ENCODE peak calls at places on chromosomes 5 and 9, in four cellular contexts. One of them, this sample, is unnamed.

GRCh38 chr5:132873119-132873929 is at the start of gene LEAP2:
- DNase-seq in WTC11: no peak
- DNase-seq in K562: no peak
- DNase-seq in HepG2: peak; percentile 95
- DNase-seq in this sample: no peak

GRCh38 chr5:1188464-1188863 is 12.9 kb upstream of the SLC6A19 start:
- DNase-seq in WTC11: no peak
- DNase-seq in K562: no peak
- DNase-seq in HepG2: no peak
- DNase-seq in this sample: no peak

GRCh38 chr5:165620394-165620793 is 2115.0 kb downstream of the MAT2B start:
- DNase-seq in WTC11: no peak
- DNase-seq in K562: no peak
- DNase-seq in HepG2: no peak
- DNase-seq in this sample: no peak

GRCh38 chr5:80654391-80655230 is at the start of the genes DHFR and MSH3:
- DNase-seq in WTC11: peak; percentile 87
- DNase-seq in K562: peak; percentile 96
- DNase-seq in HepG2: peak; percentile 90
- DNase-seq in this sample: peak; percentile 81

GRCh38 chr9:92609142-92609500 is 60.8 kb downstream of the IPPK start:
- DNase-seq in WTC11: no peak
- DNase-seq in K562: no peak
- DNase-seq in HepG2: no peak
- DNase-seq in this sample: no peak

GRCh38 chr9:122332083-122332482 is 38.7 kb upstream of the PTGS1 start:
- DNase-seq in WTC11: no peak
- DNase-seq in K562: peak; percentile 80
- DNase-seq in HepG2: no peak
- DNase-seq in this sample: no peak

GRCh38 chr9:125472926-125473701 is 211.5 kb downstream of the GAPVD1 start:
- DNase-seq in WTC11: peak; percentile 45
- DNase-seq in K562: peak; percentile 62
- DNase-seq in HepG2: peak; percentile 76
- DNase-seq in this sample: no peak

GRCh38 chr5:159864885-159865622 is 51.2 kb upstream of the ADRA1B start:
- DNase-seq in WTC11: no peak
- DNase-seq in K562: no peak
- DNase-seq in HepG2: no peak
- DNase-seq in this sample: peak; percentile 9

GRCh38 chr5:147746986-147747385 is 35.5 kb downstream of the JAKMIP2 start:
- DNase-seq in WTC11: no peak
- DNase-seq in K562: no peak
- DNase-seq in HepG2: no peak
- DNase-seq in this sample: no peak

GRCh38 chr9:122216138-122216797 is 12.5 kb downstream of the LHX6 start:
- DNase-seq in WTC11: no peak
- DNase-seq in K562: no peak
- DNase-seq in HepG2: no peak
- DNase-seq in this sample: no peak

GRCh38 chr9:137256839-137257238 is 1.7 kb downstream of the NELFB start:
- DNase-seq in WTC11: no peak
- DNase-seq in K562: no peak
- DNase-seq in HepG2: no peak
- DNase-seq in this sample: no peak

GRCh38 chr5:54764691-54765090 is 220.7 kb downstream of the ESM1 start:
- DNase-seq in WTC11: no peak
- DNase-seq in K562: no peak
- DNase-seq in HepG2: no peak
- DNase-seq in this sample: no peak

GRCh38 chr5:23257656-23258055 is 249.8 kb upstream of the PRDM9 start:
- DNase-seq in WTC11: no peak
- DNase-seq in K562: no peak
- DNase-seq in HepG2: no peak
- DNase-seq in this sample: no peak

GRCh38 chr5:151881626-151882225 is 42.9 kb downstream of the GLRA1 start:
- DNase-seq in WTC11: no peak
- DNase-seq in K562: no peak
- DNase-seq in HepG2: peak; percentile 17
- DNase-seq in this sample: no peak

GRCh38 chr9:124784503-124784902 is 7.6 kb downstream of the OLFML2A start:
- DNase-seq in WTC11: no peak
- DNase-seq in K562: no peak
- DNase-seq in HepG2: no peak
- DNase-seq in this sample: no peak

GRCh38 chr5:16500024-16500423 is 34.4 kb upstream of the ZNF622 start:
- DNase-seq in WTC11: no peak
- DNase-seq in K562: no peak
- DNase-seq in HepG2: no peak
- DNase-seq in this sample: no peak

GRCh38 chr5:61304611-61305369 is 27.3 kb upstream of the ZSWIM6 start:
- DNase-seq in WTC11: no peak
- DNase-seq in K562: peak; percentile 10
- DNase-seq in HepG2: peak; percentile 54
- DNase-seq in this sample: no peak

GRCh38 chr5:35133186-35133585 is 85.4 kb upstream of the AGXT2 start:
- DNase-seq in WTC11: no peak
- DNase-seq in K562: no peak
- DNase-seq in HepG2: no peak
- DNase-seq in this sample: no peak

GRCh38 chr5:35138232-35138631 is 90.5 kb upstream of the AGXT2 start:
- DNase-seq in WTC11: no peak
- DNase-seq in K562: no peak
- DNase-seq in HepG2: no peak
- DNase-seq in this sample: no peak

GRCh38 chr5:35134278-35135030 is 86.7 kb upstream of the AGXT2 start:
- DNase-seq in WTC11: no peak
- DNase-seq in K562: no peak
- DNase-seq in HepG2: peak; percentile 80
- DNase-seq in this sample: no peak

GRCh38 chr5:35135239-35135700 is 87.5 kb upstream of the AGXT2 start:
- DNase-seq in WTC11: no peak
- DNase-seq in K562: no peak
- DNase-seq in HepG2: peak; percentile 41
- DNase-seq in this sample: no peak

GRCh38 chr5:35136386-35136785 is 88.6 kb upstream of the AGXT2 start:
- DNase-seq in WTC11: no peak
- DNase-seq in K562: no peak
- DNase-seq in HepG2: no peak
- DNase-seq in this sample: no peak
- TF ChIP-seq MAX in WTC11: no peak
- TF ChIP-seq MAX in K562: no peak
- TF ChIP-seq MAX in HepG2: no peak
- TF ChIP-seq MAX in this sample: no peak

DNA sequence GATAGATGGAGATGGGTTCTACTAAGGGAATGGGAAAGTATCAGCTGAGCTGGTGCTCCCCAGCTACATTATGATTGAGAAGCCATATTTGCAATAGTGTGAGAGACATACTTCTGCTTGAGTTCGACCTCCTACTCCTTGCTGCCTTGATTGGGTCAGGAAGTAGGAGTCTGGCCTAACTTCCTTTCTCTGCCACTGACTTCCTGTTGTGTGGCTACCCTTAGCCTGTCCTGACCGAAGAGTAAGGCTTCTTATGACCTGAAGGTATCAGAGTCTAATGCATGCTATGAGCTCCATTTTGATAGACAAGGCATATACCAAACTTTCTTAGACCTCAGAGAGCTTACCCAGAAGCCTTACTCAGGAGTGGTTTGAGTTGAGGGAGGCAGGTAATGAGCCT is 53.9 kb downstream of the OSTF1 start:
- DNase-seq in WTC11: no peak
- DNase-seq in K562: no peak
- DNase-seq in HepG2: no peak
- DNase-seq in this sample: no peak
- TF ChIP-seq NR2C2 in WTC11: no peak
- TF ChIP-seq NR2C2 in K562: no peak
- TF ChIP-seq NR2C2 in HepG2: no peak
- TF ChIP-seq NR2C2 in this sample: no peak

DNA sequence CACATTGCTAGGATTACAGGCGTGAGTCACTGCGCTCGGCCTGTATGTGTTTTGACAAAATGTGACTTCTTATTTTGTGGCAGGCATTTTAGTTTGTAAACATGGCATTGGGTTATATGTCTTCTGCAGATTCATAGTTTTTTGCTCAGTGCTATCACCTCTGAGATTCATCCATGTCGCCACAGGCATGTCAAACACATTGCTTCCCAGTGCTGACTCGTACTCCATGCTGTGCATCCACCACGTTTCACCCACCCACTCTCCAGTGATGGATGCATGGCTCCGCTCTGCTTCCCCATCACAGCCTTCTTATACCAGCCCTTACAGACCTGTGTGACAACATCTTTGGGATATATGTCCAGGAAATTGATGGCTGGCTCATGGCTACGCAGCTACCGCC is 158.8 kb downstream of the GAS1 start:
- DNase-seq in WTC11: no peak
- DNase-seq in K562: no peak
- DNase-seq in HepG2: no peak
- DNase-seq in this sample: no peak
- TF ChIP-seq MAX in WTC11: no peak
- TF ChIP-seq MAX in K562: no peak
- TF ChIP-seq MAX in HepG2: no peak
- TF ChIP-seq MAX in this sample: no peak

GRCh38 chr9:16689352-16689938 is 181.0 kb downstream of the BNC2 start:
- DNase-seq in WTC11: no peak
- DNase-seq in K562: no peak
- DNase-seq in HepG2: no peak
- DNase-seq in this sample: no peak
- TF ChIP-seq NR2C2 in WTC11: no peak
- TF ChIP-seq NR2C2 in K562: no peak
- TF ChIP-seq NR2C2 in HepG2: no peak
- TF ChIP-seq NR2C2 in this sample: no peak

GRCh38 chr5:44614845-44615244 is 193.9 kb upstream of the MRPS30 start:
- DNase-seq in WTC11: no peak
- DNase-seq in K562: no peak
- DNase-seq in HepG2: no peak
- DNase-seq in this sample: no peak
- TF ChIP-seq MAX in WTC11: no peak
- TF ChIP-seq MAX in K562: no peak
- TF ChIP-seq MAX in HepG2: no peak
- TF ChIP-seq MAX in this sample: no peak

GRCh38 chr9:131402073-131402472 is 8.2 kb downstream of the PRRC2B start:
- DNase-seq in WTC11: no peak
- DNase-seq in K562: peak; percentile 1
- DNase-seq in HepG2: no peak
- DNase-seq in this sample: no peak
- TF ChIP-seq NR2C2 in WTC11: no peak
- TF ChIP-seq NR2C2 in K562: no peak
- TF ChIP-seq NR2C2 in HepG2: no peak
- TF ChIP-seq NR2C2 in this sample: no peak

This sample was measured in GM12878.